ENCODE peak calls at places on chromosomes 16 and 17, in six cellular contexts. J, N, A, L, T and R are unnamed samples.

GRCh38 chr16:83137894-83138293 is 511.1 kb downstream of the CDH13 start:
- DNase-seq in J (no peak), N (no peak), A (no peak), L (no peak), T (no peak), R (no peak)

GRCh38 chr16:57988929-57989328 is 11.5 kb downstream of the ZNF319 start:
- DNase-seq in J (no peak), N (no peak), A (no peak), L (no peak), T (no peak), R (no peak)

GRCh38 chr16:495127-495748 is 32.3 kb upstream of the CAPN15 start:
- DNase-seq in J (peak), N (peak), A (peak), L (no peak), T (peak), R (no peak)

GRCh38 chr17:2700491-2701141 is 10.9 kb downstream of the CLUH start:
- DNase-seq in J (no peak), N (no peak), A (no peak), L (no peak), T (no peak), R (no peak)

GRCh38 chr16:31458073-31458834 is 1.0 kb upstream of the ARMC5 start:
- DNase-seq in J (peak), N (peak), A (peak), L (no peak), T (peak), R (no peak)

GRCh38 chr16:85859818-85860125 is 39.2 kb upstream of the IRF8 start:
- DNase-seq in J (no peak), N (no peak), A (no peak), L (no peak), T (no peak), R (no peak)

GRCh38 chr17:67696347-67696746 is 21.4 kb upstream of the NOL11 start:
- DNase-seq in J (no peak), N (no peak), A (no peak), L (no peak), T (no peak), R (no peak)

GRCh38 chr16:26454102-26454501 is 612.6 kb upstream of the C16orf82 start:
- DNase-seq in J (no peak), N (no peak), A (no peak), L (no peak), T (no peak), R (no peak)

GRCh38 chr17:63275318-63275967 is 170.7 kb downstream of the CYB561 start:
- DNase-seq in J (peak), N (no peak), A (peak), L (peak), T (no peak), R (no peak)